ENCODE peak calls at places on chromosomes 1 and 21, in six cellular contexts. One of them, this sample, is unnamed.

GRCh38 chr1:1125945-1126344 is 10.1 kb upstream of the C1orf159 start:
- DNase-seq in sigmoid colon: no peak
- DNase-seq in AG10803: no peak
- DNase-seq in AG04450: no peak
- DNase-seq in ovary: no peak
- DNase-seq in cardiac muscle cell: no peak
- DNase-seq in this sample: no peak

GRCh38 chr1:236129315-236129714 is 13.0 kb upstream of the GPR137B start:
- DNase-seq in sigmoid colon: no peak
- DNase-seq in AG10803: no peak
- DNase-seq in AG04450: no peak
- DNase-seq in ovary: no peak
- DNase-seq in cardiac muscle cell: no peak
- DNase-seq in this sample: no peak

GRCh38 chr1:24963099-24963872 is 33.2 kb upstream of the RUNX3 start:
- DNase-seq in sigmoid colon: peak; percentile 59
- DNase-seq in AG10803: no peak
- DNase-seq in AG04450: no peak
- DNase-seq in ovary: no peak
- DNase-seq in cardiac muscle cell: no peak
- DNase-seq in this sample: no peak

GRCh38 chr1:116569776-116570357 is 959 bp downstream of the CD58 start:
- DNase-seq in sigmoid colon: peak; percentile 72
- DNase-seq in AG10803: no peak
- DNase-seq in AG04450: no peak
- DNase-seq in ovary: peak; percentile 31
- DNase-seq in cardiac muscle cell: peak; percentile 20
- DNase-seq in this sample: no peak

GRCh38 chr1:1541956-1542765 is 1.7 kb upstream of the TMEM240 start:
- DNase-seq in sigmoid colon: no peak
- DNase-seq in AG10803: no peak
- DNase-seq in AG04450: no peak
- DNase-seq in ovary: no peak
- DNase-seq in cardiac muscle cell: no peak
- DNase-seq in this sample: no peak

GRCh38 chr1:202155478-202156021 is 4.9 kb downstream of the PTPN7 start:
- DNase-seq in sigmoid colon: no peak
- DNase-seq in AG10803: no peak
- DNase-seq in AG04450: no peak
- DNase-seq in ovary: no peak
- DNase-seq in cardiac muscle cell: no peak
- DNase-seq in this sample: no peak

GRCh38 chr1:195026792-195027191 is 1581.4 kb downstream of the KCNT2 start:
- DNase-seq in sigmoid colon: no peak
- DNase-seq in AG10803: no peak
- DNase-seq in AG04450: no peak
- DNase-seq in ovary: no peak
- DNase-seq in cardiac muscle cell: no peak
- DNase-seq in this sample: no peak

GRCh38 chr1:100581096-100581705 is 43.3 kb downstream of the GPR88 start:
- DNase-seq in sigmoid colon: no peak
- DNase-seq in AG10803: no peak
- DNase-seq in AG04450: no peak
- DNase-seq in ovary: no peak
- DNase-seq in cardiac muscle cell: no peak
- DNase-seq in this sample: no peak

GRCh38 chr1:164611754-164612642 is 53.0 kb downstream of the PBX1 start:
- DNase-seq in sigmoid colon: no peak
- DNase-seq in AG10803: peak; percentile 43
- DNase-seq in AG04450: peak; percentile 50
- DNase-seq in ovary: no peak
- DNase-seq in cardiac muscle cell: peak; percentile 81
- DNase-seq in this sample: no peak

GRCh38 chr1:39575191-39576015 is 1.2 kb downstream of the PABPC4 start:
- DNase-seq in sigmoid colon: peak; percentile 86
- DNase-seq in AG10803: peak; percentile 40
- DNase-seq in AG04450: no peak
- DNase-seq in ovary: peak; percentile 80
- DNase-seq in cardiac muscle cell: peak; percentile 81
- DNase-seq in this sample: peak; percentile 49

GRCh38 chr21:15250384-15250783 is 185.6 kb upstream of the NRIP1 start:
- DNase-seq in sigmoid colon: no peak
- DNase-seq in AG10803: no peak
- DNase-seq in AG04450: peak; percentile 15
- DNase-seq in ovary: no peak
- DNase-seq in cardiac muscle cell: no peak
- DNase-seq in this sample: no peak

GRCh38 chr1:218384576-218384975 is 39.4 kb downstream of the TGFB2 start:
- DNase-seq in sigmoid colon: no peak
- DNase-seq in AG10803: peak; percentile 34
- DNase-seq in AG04450: no peak
- DNase-seq in ovary: no peak
- DNase-seq in cardiac muscle cell: peak; percentile 34
- DNase-seq in this sample: no peak

GRCh38 chr1:65948609-65949229 is 156.0 kb downstream of the PDE4B start:
- DNase-seq in sigmoid colon: no peak
- DNase-seq in AG10803: peak; percentile 66
- DNase-seq in AG04450: no peak
- DNase-seq in ovary: no peak
- DNase-seq in cardiac muscle cell: peak; percentile 81
- DNase-seq in this sample: no peak

GRCh38 chr1:153790282-153790995 is 15.2 kb downstream of the SLC27A3 start:
- DNase-seq in sigmoid colon: peak; percentile 97
- DNase-seq in AG10803: peak; percentile 88
- DNase-seq in AG04450: peak; percentile 62
- DNase-seq in ovary: peak; percentile 90
- DNase-seq in cardiac muscle cell: peak; percentile 93
- DNase-seq in this sample: no peak

GRCh38 chr1:36982708-36983107 is 51.6 kb downstream of the GRIK3 start:
- DNase-seq in sigmoid colon: no peak
- DNase-seq in AG10803: no peak
- DNase-seq in AG04450: no peak
- DNase-seq in ovary: no peak
- DNase-seq in cardiac muscle cell: no peak
- DNase-seq in this sample: no peak

GRCh38 chr21:29271927-29272333 is 26.8 kb upstream of the BACH1 start:
- DNase-seq in sigmoid colon: no peak
- DNase-seq in AG10803: peak; percentile 61
- DNase-seq in AG04450: no peak
- DNase-seq in ovary: no peak
- DNase-seq in cardiac muscle cell: no peak
- DNase-seq in this sample: no peak

GRCh38 chr1:32724678-32725594 is 22.4 kb upstream of the SYNC start:
- DNase-seq in sigmoid colon: no peak
- DNase-seq in AG10803: peak; percentile 96
- DNase-seq in AG04450: peak; percentile 88
- DNase-seq in ovary: peak; percentile 49
- DNase-seq in cardiac muscle cell: peak; percentile 93
- DNase-seq in this sample: no peak

GRCh38 chr1:200248541-200248940 is 161.3 kb downstream of the ZNF281 start:
- DNase-seq in sigmoid colon: no peak
- DNase-seq in AG10803: no peak
- DNase-seq in AG04450: no peak
- DNase-seq in ovary: no peak
- DNase-seq in cardiac muscle cell: no peak
- DNase-seq in this sample: no peak

GRCh38 chr1:237186733-237187132 is 144.7 kb downstream of the RYR2 start:
- DNase-seq in sigmoid colon: no peak
- DNase-seq in AG10803: no peak
- DNase-seq in AG04450: no peak
- DNase-seq in ovary: no peak
- DNase-seq in cardiac muscle cell: no peak
- DNase-seq in this sample: no peak

GRCh38 chr1:160429125-160429551 is 28.8 kb downstream of the VANGL2 start:
- DNase-seq in sigmoid colon: no peak
- DNase-seq in AG10803: no peak
- DNase-seq in AG04450: no peak
- DNase-seq in ovary: no peak
- DNase-seq in cardiac muscle cell: no peak
- DNase-seq in this sample: peak; percentile 25

GRCh38 chr1:224107282-224107625 is 6.7 kb upstream of the FBXO28 start:
- DNase-seq in sigmoid colon: no peak
- DNase-seq in AG10803: no peak
- DNase-seq in AG04450: no peak
- DNase-seq in ovary: no peak
- DNase-seq in cardiac muscle cell: no peak
- DNase-seq in this sample: no peak

GRCh38 chr21:46384556-46384955 is 60.6 kb downstream of the PCNT start:
- DNase-seq in sigmoid colon: no peak
- DNase-seq in AG10803: no peak
- DNase-seq in AG04450: no peak
- DNase-seq in ovary: no peak
- DNase-seq in cardiac muscle cell: no peak
- DNase-seq in this sample: no peak

GRCh38 chr1:230516890-230517289 is 90.8 kb upstream of the PGBD5 start:
- DNase-seq in sigmoid colon: no peak
- DNase-seq in AG10803: no peak
- DNase-seq in AG04450: no peak
- DNase-seq in ovary: no peak
- DNase-seq in cardiac muscle cell: no peak
- DNase-seq in this sample: no peak
- TF ChIP-seq CTCF in sigmoid colon: no peak
- TF ChIP-seq CTCF in AG10803: no peak
- TF ChIP-seq CTCF in AG04450: no peak
- TF ChIP-seq CTCF in ovary: no peak
- TF ChIP-seq CTCF in cardiac muscle cell: no peak
- TF ChIP-seq CTCF in this sample: no peak

GRCh38 chr1:109280768-109281356 is 2.1 kb downstream of the PSRC1 start:
- DNase-seq in sigmoid colon: no peak
- DNase-seq in AG10803: no peak
- DNase-seq in AG04450: no peak
- DNase-seq in ovary: no peak
- DNase-seq in cardiac muscle cell: no peak
- DNase-seq in this sample: no peak

GRCh38 chr1:109282497-109282951 is 421 bp downstream of the PSRC1 start:
- DNase-seq in sigmoid colon: no peak
- DNase-seq in AG10803: no peak
- DNase-seq in AG04450: no peak
- DNase-seq in ovary: no peak
- DNase-seq in cardiac muscle cell: no peak
- DNase-seq in this sample: no peak

GRCh38 chr1:109281680-109282496 is 1.1 kb downstream of the PSRC1 start:
- DNase-seq in sigmoid colon: no peak
- DNase-seq in AG10803: peak; percentile 45
- DNase-seq in AG04450: no peak
- DNase-seq in ovary: peak; percentile 20
- DNase-seq in cardiac muscle cell: peak; percentile 41
- DNase-seq in this sample: no peak

GRCh38 chr1:109283748-109284600 is 1.0 kb upstream of the PSRC1 start:
- DNase-seq in sigmoid colon: no peak
- DNase-seq in AG10803: peak; percentile 15
- DNase-seq in AG04450: no peak
- DNase-seq in ovary: no peak
- DNase-seq in cardiac muscle cell: no peak
- DNase-seq in this sample: no peak

DNA sequence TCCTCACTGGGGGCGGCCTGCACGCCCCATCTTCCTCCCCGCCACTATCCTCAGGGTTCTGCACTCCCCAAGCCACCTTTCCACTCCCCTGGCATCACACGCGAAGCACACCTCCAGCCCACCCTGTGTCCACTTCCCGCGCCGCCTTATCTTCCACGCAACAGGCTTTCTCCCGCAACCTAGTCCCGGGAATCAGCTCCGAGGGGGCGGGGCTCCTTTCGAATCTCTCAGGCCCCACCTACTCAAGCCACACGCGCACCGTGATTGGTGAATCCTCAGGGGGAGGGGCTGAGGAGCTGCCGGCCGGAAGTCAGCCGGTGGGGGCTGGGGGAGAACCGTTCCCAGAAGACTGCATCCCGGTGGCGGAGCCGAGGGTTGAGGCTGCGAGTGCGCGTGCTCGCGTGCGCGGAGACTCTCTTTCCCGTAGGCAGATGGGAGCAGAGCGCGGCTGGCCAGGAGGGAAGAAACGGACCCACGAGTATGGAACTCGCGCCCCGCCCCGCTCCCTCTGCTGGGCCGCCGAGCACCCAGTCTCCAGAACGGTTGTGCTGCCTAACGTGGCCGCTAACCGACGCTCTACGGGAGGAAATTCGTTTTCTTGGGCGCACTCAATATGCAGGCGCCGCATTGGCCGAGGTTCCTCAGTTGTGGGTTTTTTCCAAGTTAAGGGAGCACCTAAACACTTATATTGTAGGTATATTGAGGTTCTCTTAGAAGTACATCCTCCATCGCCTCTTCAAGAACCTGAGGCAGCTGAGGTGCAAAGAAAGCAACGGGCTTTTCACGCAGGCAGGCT is at the start of gene PSRC1:
- DNase-seq in sigmoid colon: peak; percentile 98
- DNase-seq in AG10803: peak; percentile 96
- DNase-seq in AG04450: peak; percentile 92
- DNase-seq in ovary: peak; percentile 96
- DNase-seq in cardiac muscle cell: peak; percentile 98
- DNase-seq in this sample: peak; percentile 96
- TF ChIP-seq CTCF in sigmoid colon: peak; percentile 34
- TF ChIP-seq CTCF in AG10803: peak; percentile 60
- TF ChIP-seq CTCF in AG04450: peak; percentile 68
- TF ChIP-seq CTCF in ovary: no peak
- TF ChIP-seq CTCF in cardiac muscle cell: peak; percentile 36
- TF ChIP-seq CTCF in this sample: no peak

DNA sequence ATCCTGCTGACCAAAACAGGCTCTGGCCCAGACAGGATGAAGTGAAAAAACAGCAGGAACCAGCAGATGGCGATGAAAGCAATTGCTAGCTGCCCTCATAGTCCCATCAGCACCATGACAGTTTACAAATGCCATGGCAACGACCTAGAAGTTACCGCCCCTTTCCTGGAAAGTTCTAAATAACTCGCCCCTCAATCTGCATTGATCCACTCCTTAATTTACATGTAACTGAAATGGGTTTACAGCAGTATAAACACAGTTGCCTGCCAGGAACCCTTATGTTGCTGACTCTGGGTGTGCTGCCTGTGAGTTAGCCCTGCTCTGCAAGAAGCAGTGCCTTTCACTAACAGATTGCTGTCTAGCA is 65.5 kb upstream of the CR1L start:
- DNase-seq in sigmoid colon: no peak
- DNase-seq in AG10803: peak; percentile 57
- DNase-seq in AG04450: peak; percentile 8
- DNase-seq in ovary: no peak
- DNase-seq in cardiac muscle cell: peak; percentile 79
- DNase-seq in this sample: peak; percentile 27
- TF ChIP-seq CTCF in sigmoid colon: no peak
- TF ChIP-seq CTCF in AG10803: peak; percentile 69
- TF ChIP-seq CTCF in AG04450: peak; percentile 58
- TF ChIP-seq CTCF in ovary: no peak
- TF ChIP-seq CTCF in cardiac muscle cell: peak; percentile 73
- TF ChIP-seq CTCF in this sample: peak; percentile 59

GRCh38 chr1:186152227-186152944 is 222.7 kb downstream of the TPR start:
- DNase-seq in sigmoid colon: no peak
- DNase-seq in AG10803: peak; percentile 67
- DNase-seq in AG04450: peak; percentile 7
- DNase-seq in ovary: no peak
- DNase-seq in cardiac muscle cell: peak; percentile 66
- DNase-seq in this sample: no peak

GRCh38 chr1:186154651-186155050 is 220.4 kb downstream of the TPR start:
- DNase-seq in sigmoid colon: no peak
- DNase-seq in AG10803: peak; percentile 16
- DNase-seq in AG04450: no peak
- DNase-seq in ovary: no peak
- DNase-seq in cardiac muscle cell: no peak
- DNase-seq in this sample: no peak

GRCh38 chr1:186152945-186153309 is 222.1 kb downstream of the TPR start:
- DNase-seq in sigmoid colon: no peak
- DNase-seq in AG10803: no peak
- DNase-seq in AG04450: no peak
- DNase-seq in ovary: no peak
- DNase-seq in cardiac muscle cell: no peak
- DNase-seq in this sample: no peak

GRCh38 chr1:186155594-186155993 is 219.5 kb downstream of the TPR start:
- DNase-seq in sigmoid colon: no peak
- DNase-seq in AG10803: peak; percentile 81
- DNase-seq in AG04450: peak; percentile 34
- DNase-seq in ovary: no peak
- DNase-seq in cardiac muscle cell: peak; percentile 75
- DNase-seq in this sample: peak; percentile 39
- TF ChIP-seq CTCF in sigmoid colon: no peak
- TF ChIP-seq CTCF in AG10803: peak; percentile 77
- TF ChIP-seq CTCF in AG04450: peak; percentile 80
- TF ChIP-seq CTCF in ovary: no peak
- TF ChIP-seq CTCF in cardiac muscle cell: peak; percentile 70
- TF ChIP-seq CTCF in this sample: peak; percentile 52